ENCODE peak calls at places on chromosome 6, in seven cellular contexts. J is left ventricle myocardium inferior, I is transverse colon, C is IMR-90, V is suprapubic skin, N is OCI-LY7, K is lower lobe of right lung. L is an unnamed sample.
A peak's percentile ranks its signal among the peaks of the same experiment; 100 is the strongest.

GRCh38 chr6:69719602-69720193 is 77.1 kb downstream of the LMBRD1 start:
- DNase-seq in J (no peak), N (peak; percentile 14), C (peak; percentile 37), V (no peak), K (no peak), I (no peak), L (no peak)

GRCh38 chr6:40340957-40341356 is 246.2 kb downstream of the LRFN2 start:
- DNase-seq in K (no peak), C (no peak), N (no peak), I (no peak), V (peak; percentile 15), J (no peak), L (no peak)

GRCh38 chr6:149134531-149134933 is 183.0 kb upstream of the TAB2 start:
- DNase-seq in C (peak; percentile 36), I (no peak), J (no peak), N (no peak), K (no peak), V (no peak), L (no peak)

GRCh38 chr6:170182781-170183120 is 108.1 kb downstream of the DLL1 start:
- DNase-seq in V (no peak), C (no peak), I (no peak), N (no peak), K (no peak), J (no peak), L (no peak)

GRCh38 chr6:35015996-35016395 is 125.1 kb downstream of the TCP11 start:
- DNase-seq in V (no peak), I (no peak), K (no peak), J (no peak), N (no peak), C (peak; percentile 56), L (no peak)

GRCh38 chr6:119040636-119041035 is 37.8 kb downstream of the FAM184A start:
- DNase-seq in N (no peak), C (no peak), I (no peak), V (no peak), K (no peak), J (no peak), L (no peak)

GRCh38 chr6:32796848-32797776 is 19.7 kb downstream of the HLA-DOB start:
- DNase-seq in N (peak; percentile 85), C (peak; percentile 58), J (peak; percentile 72), K (peak; percentile 81), V (peak; percentile 86), I (peak; percentile 81), L (peak; percentile 90)

GRCh38 chr6:147651249-147652063 is 143.0 kb downstream of the SAMD5 start:
- DNase-seq in I (peak; percentile 20), C (peak; percentile 51), J (peak; percentile 22), N (no peak), V (no peak), K (no peak), L (peak; percentile 42)

GRCh38 chr6:101716810-101717209 is 323.3 kb downstream of the GRIK2 start:
- DNase-seq in K (no peak), N (no peak), I (no peak), J (no peak), V (no peak), C (no peak), L (no peak)

GRCh38 chr6:124964764-124965105 is 2.5 kb downstream of the RNF217 start:
- DNase-seq in K (no peak), C (no peak), J (no peak), I (no peak), N (no peak), V (no peak), L (no peak)

GRCh38 chr6:117381749-117382148 is 44.0 kb downstream of the ROS1 start:
- DNase-seq in J (no peak), V (no peak), N (no peak), I (no peak), K (no peak), C (no peak), L (no peak)

GRCh38 chr6:111993342-111993741 is 60.6 kb upstream of the CCN6 start:
- DNase-seq in J (no peak), N (no peak), K (no peak), I (no peak), C (no peak), V (no peak), L (no peak)

GRCh38 chr6:157464653-157465535 is 83.9 kb downstream of the ZDHHC14 start:
- DNase-seq in V (no peak), C (no peak), I (no peak), J (no peak), K (no peak), N (no peak), L (no peak)

GRCh38 chr6:37011656-37012378 is 6.4 kb downstream of the FGD2 start:
- DNase-seq in I (no peak), J (no peak), C (peak; percentile 79), N (no peak), K (no peak), V (no peak), L (no peak)

GRCh38 chr6:917296-917695 is 224.4 kb upstream of the EXOC2 start:
- DNase-seq in K (no peak), J (no peak), C (no peak), N (no peak), V (no peak), I (no peak), L (no peak)

GRCh38 chr6:72963946-72964345 is 261.4 kb downstream of the KHDC1L start:
- DNase-seq in I (no peak), N (no peak), C (peak; percentile 43), J (no peak), V (no peak), K (no peak), L (no peak)

GRCh38 chr6:166769648-166770047 is 142.6 kb upstream of the RPS6KA2 start:
- DNase-seq in I (no peak), N (no peak), J (no peak), V (no peak), K (no peak), C (no peak), L (peak; percentile 27)

GRCh38 chr6:28982476-28983266 is 22.4 kb downstream of the ZNF311 start:
- DNase-seq in I (no peak), J (no peak), N (no peak), K (no peak), V (no peak), C (peak; percentile 67), L (no peak)

GRCh38 chr6:736657-737446 is 43.9 kb upstream of the EXOC2 start:
- DNase-seq in N (no peak), I (no peak), K (no peak), C (no peak), V (no peak), J (no peak), L (no peak)

GRCh38 chr6:129100164-129100563 is 217.2 kb downstream of the LAMA2 start:
- DNase-seq in K (no peak), C (no peak), N (no peak), I (no peak), V (no peak), J (no peak), L (no peak)
- TF ChIP-seq CTCF in K (no peak), C (no peak), N (no peak), I (no peak), V (no peak), J (no peak), L (no peak)

GRCh38 chr6:43699564-43700186 is 12.1 kb upstream of the MRPS18A start:
- DNase-seq in V (no peak), C (peak; percentile 68), N (no peak), I (peak; percentile 69), J (no peak), K (no peak), L (peak; percentile 67)

GRCh38 chr6:43702147-43702521 is 14.5 kb upstream of the MRPS18A start:
- DNase-seq in N (no peak), J (no peak), K (no peak), V (no peak), C (no peak), I (no peak), L (no peak)

GRCh38 chr6:43695078-43695966 is 7.7 kb upstream of the MRPS18A start:
- DNase-seq in I (peak; percentile 90), J (peak; percentile 46), V (no peak), K (peak; percentile 82), C (no peak), N (no peak), L (peak; percentile 90)

GRCh38 chr6:43695967-43696291 is 8.3 kb upstream of the MRPS18A start:
- DNase-seq in N (no peak), V (no peak), I (no peak), C (peak; percentile 61), K (no peak), J (no peak), L (no peak)

DNA sequence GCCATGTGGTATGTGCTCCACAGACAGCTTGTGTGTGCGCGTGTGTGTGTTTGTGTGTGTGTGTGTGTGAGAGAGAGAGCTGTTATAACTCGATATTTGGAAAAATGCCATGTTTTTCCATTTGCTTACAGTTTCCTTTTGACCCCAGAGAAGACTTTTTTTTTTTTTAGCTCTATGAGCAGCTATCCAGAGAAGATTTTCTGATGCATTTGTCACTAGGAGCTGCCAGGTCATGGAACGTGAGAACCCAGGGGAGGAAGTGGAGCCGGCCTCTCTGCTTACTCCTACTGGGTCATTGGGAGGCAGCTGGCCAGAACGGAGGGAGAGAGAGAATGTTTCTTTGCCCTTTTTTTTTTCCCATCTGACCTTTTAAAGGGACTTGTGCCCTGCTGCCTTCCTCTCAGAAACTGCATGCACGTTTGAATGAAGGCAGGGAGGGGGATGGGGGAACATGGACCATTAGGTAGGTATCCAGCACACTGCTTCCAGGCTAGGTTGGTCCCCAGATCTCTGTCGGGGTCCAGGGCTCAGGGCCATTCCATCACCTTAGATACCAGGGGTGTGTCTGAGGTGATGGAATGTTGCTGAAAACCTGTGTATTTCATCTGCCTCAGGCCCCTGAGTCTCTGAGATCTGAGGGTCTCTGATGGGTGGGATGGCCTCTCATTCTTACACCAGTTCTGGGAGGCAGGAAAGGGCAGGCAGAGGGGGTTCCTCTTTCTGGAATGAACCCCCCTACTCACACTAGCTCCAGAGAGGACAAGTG is 11.2 kb upstream of the MRPS18A start:
- DNase-seq in V (no peak), K (peak; percentile 62), J (peak; percentile 69), I (no peak), N (no peak), C (peak; percentile 64), L (no peak)
- H3K4me1 ChIP-seq in V (peaks cover 39% of the 10 kb centered on the region), K (peaks cover 48% of the 10 kb centered on the region), J (peaks cover 73% of the 10 kb centered on the region), I (peaks cover 66% of the 10 kb centered on the region), N (peaks cover 19% of the 10 kb centered on the region), C (peaks cover 31% of the 10 kb centered on the region), L (peaks cover 44% of the 10 kb centered on the region)

DNA sequence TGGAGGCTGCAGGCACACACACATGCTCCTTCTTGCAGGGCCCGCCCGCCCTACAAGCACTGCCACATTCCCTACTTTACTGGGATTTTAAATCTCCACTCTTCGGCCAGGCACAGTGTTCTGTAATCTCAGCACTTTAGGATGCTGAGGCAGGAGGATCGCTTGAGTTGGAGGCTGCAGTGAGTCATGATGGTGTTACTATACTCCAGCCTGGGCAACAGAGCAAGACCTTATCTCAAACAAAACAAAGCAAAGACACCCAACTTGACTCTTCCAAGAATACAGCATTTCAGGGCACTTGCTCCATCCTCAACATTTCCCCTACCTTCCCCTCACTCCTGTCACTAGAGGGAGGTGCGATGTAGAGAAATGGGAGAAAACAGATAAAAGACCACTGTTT is 194.0 kb downstream of the MYLK4 start:
- DNase-seq in V (no peak), J (no peak), C (no peak), I (no peak), K (no peak), N (no peak), L (no peak)
- TF ChIP-seq CTCF in V (no peak), J (no peak), C (no peak), I (no peak), K (no peak), N (no peak), L (no peak)

DNA sequence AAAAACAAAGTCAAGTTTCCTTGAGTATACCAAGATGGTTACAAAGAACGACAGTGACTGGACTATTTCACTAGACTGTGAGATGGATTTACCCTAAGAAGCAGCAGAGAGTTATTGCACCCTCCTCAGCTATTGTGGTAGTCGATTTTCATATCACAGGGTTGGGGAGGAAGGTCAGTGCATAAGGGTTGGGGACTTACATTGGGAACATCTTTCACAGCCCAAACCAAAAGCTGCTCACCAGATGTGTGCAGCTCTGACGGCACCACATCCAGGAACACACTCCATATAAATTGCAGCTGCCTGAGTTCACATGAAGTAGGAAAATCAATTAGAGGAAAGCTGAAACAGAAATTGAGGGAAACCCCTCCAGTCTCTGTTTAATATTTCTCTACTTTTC is 470.5 kb upstream of the NRSN1 start:
- DNase-seq in I (no peak), K (no peak), C (no peak), J (no peak), N (no peak), V (no peak), L (no peak)
- H3K4me1 ChIP-seq in I (peaks cover 9% of the 10 kb centered on the region), K (no peaks in the 10 kb centered on the region), C (no peaks in the 10 kb centered on the region), J (no peaks in the 10 kb centered on the region), N (no peaks in the 10 kb centered on the region), V (no peaks in the 10 kb centered on the region), L (no peaks in the 10 kb centered on the region)